ENCODE peak calls at places on chromosomes 4 and X, in seven cellular contexts. N is T-helper 17 cell; C is PC-3; S is natural killer cell; L is psoas muscle; W is activated CD8-positive, alpha-beta memory T cell treated with anti-CD3 and anti-CD28 coated beads, Interleukin-2, amount 10 ng/mL, durations not matched to agents 7 days and 5 days; J is right cardiac atrium. T is an unnamed sample.
A peak's percentile ranks its signal among the peaks of the same experiment; 100 is the strongest.

GRCh38 chr4:108060164-108060563 is 70.5 kb downstream of the HADH start:
- ATAC-seq in W (no peak), C (peak; percentile 35), J (peak; percentile 50), L (no peak), S (peak; percentile 38), N (no peak), T (peak; percentile 67)

GRCh38 chr4:179225594-179225993 is 1783.4 kb upstream of the AGA start:
- ATAC-seq in J (no peak), S (no peak), N (no peak), L (no peak), C (peak; percentile 21), W (no peak), T (no peak)

GRCh38 chrX:74242484-74243138 is 61.4 kb upstream of the ZCCHC13 start:
- ATAC-seq in J (peak; percentile 24), N (no peak), C (no peak), L (peak; percentile 87), S (no peak), W (no peak), T (no peak)

GRCh38 chr4:15143551-15143950 is 141.3 kb downstream of the CPEB2 start:
- ATAC-seq in W (no peak), L (no peak), J (no peak), N (no peak), C (no peak), S (no peak), T (no peak)

GRCh38 chrX:21758488-21758887 is 572 bp upstream of the SMPX start:
- ATAC-seq in J (no peak), W (no peak), N (no peak), C (no peak), L (peak; percentile 60), S (no peak), T (no peak)

GRCh38 chr4:184250795-184251679 is 33.4 kb upstream of the ENPP6 start:
- ATAC-seq in J (no peak), C (no peak), N (peak; percentile 85), L (no peak), W (peak; percentile 88), S (peak; percentile 74), T (peak; percentile 89)

GRCh38 chrX:10089378-10089795 is 67.4 kb upstream of the CLCN4 start:
- ATAC-seq in S (no peak), W (no peak), L (no peak), J (no peak), C (peak; percentile 96), N (no peak), T (no peak)

GRCh38 chr4:56627985-56628384 is 53.1 kb downstream of the HOPX start:
- ATAC-seq in S (no peak), C (no peak), N (no peak), W (no peak), L (no peak), J (no peak), T (no peak)